ENCODE peak calls at places on chromosomes 12 and 14, in four cellular contexts. F, S, J and G are unnamed samples.

GRCh38 chr12:19205120-19205519 is 75.6 kb downstream of the PLEKHA5 start:
- DNase-seq in F (no peak), S (no peak), J (no peak), G (no peak)

GRCh38 chr12:78101946-78102635 is 271.4 kb downstream of the NAV3 start:
- DNase-seq in F (no peak), S (no peak), J (peak; percentile 22), G (no peak)

GRCh38 chr12:32470936-32471335 is 71.6 kb downstream of the FGD4 start:
- DNase-seq in F (no peak), S (no peak), J (no peak), G (no peak)

GRCh38 chr14:57261604-57262003 is 7.1 kb downstream of the EXOC5 start:
- DNase-seq in F (no peak), S (no peak), J (no peak), G (no peak)

GRCh38 chr12:93429448-93429847 is 12.3 kb downstream of the UBE2N start:
- DNase-seq in F (no peak), S (no peak), J (no peak), G (no peak)

GRCh38 chr14:67653651-67654280 is 20.7 kb downstream of the VTI1B start:
- DNase-seq in F (no peak), S (no peak), J (no peak), G (no peak)

GRCh38 chr14:98694541-98694940 is 577.5 kb downstream of the BCL11B start:
- DNase-seq in F (no peak), S (no peak), J (no peak), G (no peak)

GRCh38 chr14:100850841-100851585 is 25.1 kb downstream of the MEG3 start:
- DNase-seq in F (no peak), S (peak; percentile 58), J (peak; percentile 79), G (peak; percentile 78)

GRCh38 chr14:73888460-73888725 is 1.7 kb downstream of the ZNF410 start:
- DNase-seq in F (no peak), S (no peak), J (no peak), G (no peak)

GRCh38 chr12:106945261-106945851 is 10.4 kb upstream of the TMEM263 start:
- DNase-seq in F (no peak), S (no peak), J (peak; percentile 59), G (no peak)

GRCh38 chr12:78181544-78182162 is 351.0 kb downstream of the NAV3 start:
- DNase-seq in F (no peak), S (no peak), J (peak; percentile 63), G (no peak)

GRCh38 chr14:106657460-106657859 is 1131.1 kb downstream of the TMEM121 start:
- DNase-seq in F (no peak), S (no peak), J (no peak), G (no peak)

GRCh38 chr14:79493081-79493652 is 718.1 kb downstream of the DIO2 start:
- DNase-seq in F (no peak), S (no peak), J (no peak), G (no peak)

GRCh38 chr12:90235642-90236041 is 527.0 kb upstream of the ATP2B1 start:
- DNase-seq in F (no peak), S (no peak), J (no peak), G (no peak)

GRCh38 chr12:23055004-23055403 is 430.0 kb downstream of the ETNK1 start:
- DNase-seq in F (no peak), S (no peak), J (peak; percentile 80), G (no peak)

GRCh38 chr14:24238123-24238522 is 4.3 kb downstream of the TINF2 start:
- DNase-seq in F (no peak), S (no peak), J (no peak), G (no peak)

GRCh38 chr14:61258985-61259384 is 22.2 kb downstream of the TMEM30B start:
- DNase-seq in F (no peak), S (no peak), J (no peak), G (no peak)

GRCh38 chr14:59346329-59346728 is 118.9 kb downstream of the GPR135 start:
- DNase-seq in F (no peak), S (no peak), J (no peak), G (no peak)

GRCh38 chr14:59343585-59343984 is 121.6 kb downstream of the GPR135 start:
- DNase-seq in F (no peak), S (peak; percentile 48), J (no peak), G (no peak)

GRCh38 chr14:59346796-59347510 is 118.2 kb downstream of the GPR135 start:
- DNase-seq in F (no peak), S (no peak), J (no peak), G (no peak)

GRCh38 chr14:59342516-59343484 is 122.4 kb downstream of the GPR135 start:
- DNase-seq in F (no peak), S (peak; percentile 45), J (no peak), G (no peak)

DNA sequence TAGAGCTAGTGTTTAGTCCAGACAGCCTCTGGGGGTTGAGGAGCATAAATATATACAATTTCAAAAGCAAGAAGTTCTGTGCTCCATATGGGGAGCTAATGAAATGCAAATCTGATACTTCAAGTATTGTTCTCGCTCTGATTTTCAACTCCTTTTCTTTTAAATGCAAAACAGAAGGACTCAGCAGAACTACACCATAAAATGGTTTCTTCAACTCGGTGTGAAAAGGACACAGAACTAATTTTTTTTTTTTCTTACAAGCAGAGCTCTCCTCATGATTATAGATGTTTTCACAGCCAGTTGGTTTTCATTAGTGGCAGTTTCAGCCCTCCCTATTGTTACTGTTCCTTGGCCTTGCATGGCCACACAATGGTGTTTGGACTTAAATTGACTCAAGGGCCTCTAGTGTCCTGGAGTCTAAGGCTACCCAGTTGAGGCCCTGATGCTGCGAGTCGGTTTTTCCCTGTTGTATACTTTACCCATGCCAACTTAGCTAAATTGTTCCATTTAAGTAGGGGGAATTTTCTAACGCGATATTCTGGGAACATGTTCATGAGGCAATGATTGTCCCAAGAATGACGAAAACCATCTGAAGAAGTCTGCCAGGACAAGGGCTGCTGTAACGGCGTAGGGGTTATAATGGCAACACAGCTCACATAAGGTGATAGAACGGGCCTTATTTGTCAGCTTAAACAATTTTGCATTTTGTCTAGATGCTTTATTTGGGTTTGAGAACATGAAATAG is 120.3 kb downstream of the GPR135 start:
- DNase-seq in F (no peak), S (no peak), J (no peak), G (no peak)
- H3K4me1 ChIP-seq in F (peaks cover 60% of the 10 kb centered on the region), S (peaks cover 90% of the 10 kb centered on the region), J (peaks cover 44% of the 10 kb centered on the region), G (no peaks in the 10 kb centered on the region)

GRCh38 chr12:112539221-112539620 is 120.5 kb downstream of the PTPN11 start:
- DNase-seq in F (no peak), S (no peak), J (no peak), G (no peak)
- TF ChIP-seq CTCF in F (no peak), S (no peak), J (peak; percentile 26), G (no peak)

GRCh38 chr14:103156733-103157411 is 33.6 kb downstream of the TNFAIP2 start:
- DNase-seq in F (no peak), S (no peak), J (peak; percentile 40), G (no peak)
- H3K4me1 ChIP-seq in F (peaks cover 63% of the 10 kb centered on the region), S (peaks cover 17% of the 10 kb centered on the region), J (no peaks in the 10 kb centered on the region), G (no peaks in the 10 kb centered on the region)

GRCh38 chr12:101792046-101792931 is 38.5 kb downstream of the GNPTAB start:
- DNase-seq in F (no peak), S (no peak), J (peak; percentile 17), G (no peak)
- TF ChIP-seq CTCF in F (no peak), S (peak; percentile 45), J (peak; percentile 23), G (no peak)

GRCh38 chr12:3217683-3218079 is 140.5 kb downstream of the TSPAN9 start:
- DNase-seq in F (no peak), S (no peak), J (no peak), G (no peak)

GRCh38 chr12:3214508-3215365 is 137.6 kb downstream of the TSPAN9 start:
- DNase-seq in F (no peak), S (no peak), J (peak; percentile 75), G (peak; percentile 47)

GRCh38 chr12:3215410-3215975 is 138.3 kb downstream of the TSPAN9 start:
- DNase-seq in F (no peak), S (no peak), J (no peak), G (no peak)

GRCh38 chr12:3216726-3217682 is 139.8 kb downstream of the TSPAN9 start:
- DNase-seq in F (no peak), S (no peak), J (no peak), G (no peak)

DNA sequence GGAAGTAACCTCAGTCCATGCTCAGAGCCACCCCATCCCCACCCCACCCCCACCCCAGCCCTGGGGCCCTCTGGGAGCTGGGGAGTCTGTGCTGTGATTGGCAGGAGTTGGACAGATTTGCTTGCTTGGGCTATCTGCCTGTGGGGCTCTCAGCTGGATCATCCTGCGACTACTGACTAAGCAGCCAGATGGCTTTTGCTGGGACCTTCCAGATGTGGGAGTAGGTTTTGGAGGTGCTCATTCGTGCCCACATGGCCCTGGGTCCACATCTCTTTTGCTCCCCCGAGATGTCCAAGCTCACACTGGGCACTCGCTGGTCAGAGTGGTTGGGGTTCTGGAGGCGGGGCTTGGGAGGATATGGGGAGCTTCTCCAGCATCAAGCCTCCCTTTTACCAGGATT is 138.9 kb downstream of the TSPAN9 start:
- DNase-seq in F (no peak), S (no peak), J (no peak), G (no peak)
- H3K4me1 ChIP-seq in F (peaks cover 61% of the 10 kb centered on the region), S (peaks cover 89% of the 10 kb centered on the region), J (peaks cover 22% of the 10 kb centered on the region), G (peaks cover 4% of the 10 kb centered on the region)

GRCh38 chr14:36105401-36105800 is 71.1 kb downstream of the PTCSC3 start:
- DNase-seq in F (no peak), S (no peak), J (peak; percentile 80), G (no peak)
- TF ChIP-seq CTCF in F (no peak), S (no peak), J (peak; percentile 73), G (no peak)

DNA sequence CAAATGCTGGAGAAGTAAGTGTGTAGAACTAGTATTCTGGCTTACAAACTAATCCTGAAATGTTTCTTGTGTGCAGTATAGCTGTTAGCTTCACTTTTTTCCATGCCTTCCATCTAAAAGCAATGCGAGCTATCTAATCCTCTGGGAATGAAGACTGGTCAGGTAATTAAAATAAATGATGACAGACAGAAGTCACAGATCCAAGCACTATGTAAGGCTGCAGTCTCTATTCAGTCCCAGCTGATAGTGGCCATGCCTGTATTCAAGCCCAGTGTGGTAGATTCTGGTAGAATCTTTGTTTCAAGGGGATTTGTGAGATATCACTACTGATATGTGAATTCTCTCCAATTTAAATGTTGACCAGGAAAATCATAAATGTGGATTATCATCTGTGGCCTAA is 637.2 kb downstream of the TMTC2 start:
- DNase-seq in F (no peak), S (no peak), J (no peak), G (no peak)
- H3K4me1 ChIP-seq in F (no peaks in the 10 kb centered on the region), S (peaks cover 2% of the 10 kb centered on the region), J (no peaks in the 10 kb centered on the region), G (no peaks in the 10 kb centered on the region)

GRCh38 chr14:94591871-94592270 is 10.6 kb downstream of the SERPINA5 start:
- DNase-seq in F (no peak), S (no peak), J (no peak), G (no peak)
- TF ChIP-seq CTCF in F (no peak), S (no peak), J (no peak), G (no peak)